ENCODE peak calls at places on chromosomes 4 and X, in five cellular contexts. E is tibial nerve, R is A549, O is stomach, Q is ovary. J is an unnamed sample.

GRCh38 chrX:48648299-48648698 is 35.3 kb upstream of the WAS start:
- DNase-seq in E (peak), R (no peak), O (peak), Q (peak), J (peak)

GRCh38 chrX:43878902-43879526 is 3.2 kb downstream of the MAOB start:
- DNase-seq in E (no peak), R (no peak), O (no peak), Q (no peak), J (no peak)

GRCh38 chr4:40258624-40259023 is 61.8 kb downstream of the RHOH start:
- DNase-seq in E (no peak), R (no peak), O (no peak), Q (no peak), J (no peak)

GRCh38 chrX:134181261-134181660 is 55.7 kb upstream of the CCDC160 start:
- DNase-seq in E (no peak), R (no peak), O (no peak), Q (no peak), J (no peak)

GRCh38 chr4:44927361-44928061 is 201.2 kb upstream of the GNPDA2 start:
- DNase-seq in E (no peak), R (peak), O (no peak), Q (no peak), J (no peak)

GRCh38 chrX:111010151-111010550 is 85.8 kb upstream of the PAK3 start:
- DNase-seq in E (no peak), R (no peak), O (no peak), Q (no peak), J (no peak)

GRCh38 chr4:116598980-116599789 is 486.2 kb downstream of the TRAM1L1 start:
- DNase-seq in E (no peak), R (no peak), O (no peak), Q (no peak), J (no peak)

GRCh38 chrX:130343411-130343810 is 3.7 kb downstream of the SLC25A14 start:
- DNase-seq in E (no peak), R (no peak), O (no peak), Q (no peak), J (no peak)

GRCh38 chrX:18422886-18423285 is 2.5 kb upstream of the CDKL5 start:
- DNase-seq in E (no peak), R (no peak), O (no peak), Q (no peak), J (no peak)

GRCh38 chr4:148814030-148814429 is 371.8 kb upstream of the NR3C2 start:
- DNase-seq in E (no peak), R (no peak), O (peak), Q (no peak), J (no peak)

GRCh38 chr4:136036744-136037143 is 1495.5 kb downstream of the PCDH18 start:
- DNase-seq in E (no peak), R (no peak), O (no peak), Q (no peak), J (no peak)

GRCh38 chr4:81650871-81651270 is 179.2 kb upstream of the RASGEF1B start:
- DNase-seq in E (no peak), R (no peak), O (no peak), Q (no peak), J (no peak)

GRCh38 chrX:21657318-21658151 is 595 bp downstream of the KLHL34 start:
- DNase-seq in E (no peak), R (no peak), O (no peak), Q (no peak), J (no peak)

GRCh38 chr4:110586137-110586850 is 36.6 kb downstream of the PITX2 start:
- DNase-seq in E (no peak), R (peak), O (no peak), Q (no peak), J (no peak)

GRCh38 chr4:185966997-185967775 is 101.8 kb upstream of the TLR3 start:
- DNase-seq in E (no peak), R (no peak), O (no peak), Q (no peak), J (no peak)

GRCh38 chr4:150007512-150007911 is 70.7 kb upstream of the DCLK2 start:
- DNase-seq in E (no peak), R (no peak), O (no peak), Q (no peak), J (no peak)

GRCh38 chr4:3342182-3342854 is 49.5 kb downstream of the RGS12 start:
- DNase-seq in E (no peak), R (peak), O (no peak), Q (no peak), J (no peak)

GRCh38 chr4:53461244-53461643 is 83.8 kb downstream of the FIP1L1 start:
- DNase-seq in E (no peak), R (no peak), O (no peak), Q (no peak), J (no peak)

GRCh38 chr4:53463340-53463739 is 85.9 kb downstream of the FIP1L1 start:
- DNase-seq in E (no peak), R (no peak), O (no peak), Q (no peak), J (no peak)

GRCh38 chr4:53465291-53465690 is 87.8 kb downstream of the FIP1L1 start:
- DNase-seq in E (no peak), R (no peak), O (no peak), Q (no peak), J (no peak)

DNA sequence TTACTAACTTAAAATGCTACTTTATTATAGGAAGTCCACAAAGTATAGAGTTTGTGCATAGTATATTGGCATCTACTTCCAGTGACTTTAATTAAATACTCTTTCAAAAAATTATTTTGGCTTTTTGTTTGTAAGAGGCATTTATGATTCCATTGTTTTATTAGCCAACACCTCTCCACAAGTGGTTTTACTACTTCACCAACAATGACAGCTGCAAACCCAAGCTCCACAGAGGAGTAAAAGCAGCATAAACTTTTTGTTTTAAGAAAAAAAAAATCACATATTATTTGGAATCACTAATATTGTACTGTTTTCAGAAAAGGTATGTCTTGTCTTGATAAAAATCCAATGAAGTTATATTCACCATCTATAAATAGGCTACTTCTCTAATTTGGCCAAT is 88.5 kb downstream of the FIP1L1 start:
- DNase-seq in E (no peak), R (no peak), O (no peak), Q (no peak), J (no peak)
- TF ChIP-seq EP300 in E (no peak), R (no peak), O (no peak), Q (no peak), J (no peak)

DNA sequence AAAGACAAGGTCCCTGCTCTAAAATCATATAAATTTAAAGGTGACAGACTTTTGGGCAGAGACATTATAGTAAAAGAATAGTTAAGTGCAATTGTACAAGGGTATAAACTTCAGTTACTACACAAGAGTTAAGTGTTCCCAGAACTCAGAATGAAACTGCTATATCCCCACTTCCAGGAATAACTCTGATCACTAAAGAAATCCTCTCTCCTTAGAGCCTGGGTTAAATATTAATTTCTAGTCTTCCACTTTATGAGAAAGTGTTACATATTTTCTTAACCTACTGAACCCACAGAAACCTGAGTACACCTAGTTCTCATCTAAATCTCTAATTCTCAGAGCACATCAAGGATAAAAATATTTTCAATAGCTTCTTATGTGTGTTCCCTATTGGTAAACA is 99.1 kb upstream of the USP38 start:
- DNase-seq in E (no peak), R (no peak), O (no peak), Q (no peak), J (no peak)
- H3K27ac ChIP-seq in E (no peak), R (no peak), O (no peak), Q (no peak), J (peak)

GRCh38 chr4:104531390-104531789 is 36.7 kb upstream of the CXXC4 start:
- DNase-seq in E (no peak), R (no peak), O (no peak), Q (no peak), J (no peak)
- TF ChIP-seq CTCF in E (peak), R (no peak), O (no peak), Q (no peak), J (peak)

GRCh38 chr4:159035570-159035969 is 67.3 kb upstream of the RAPGEF2 start:
- DNase-seq in E (no peak), R (no peak), O (no peak), Q (no peak), J (no peak)
- TF ChIP-seq EP300 in E (no peak), R (no peak), O (no peak), Q (no peak), J (no peak)

DNA sequence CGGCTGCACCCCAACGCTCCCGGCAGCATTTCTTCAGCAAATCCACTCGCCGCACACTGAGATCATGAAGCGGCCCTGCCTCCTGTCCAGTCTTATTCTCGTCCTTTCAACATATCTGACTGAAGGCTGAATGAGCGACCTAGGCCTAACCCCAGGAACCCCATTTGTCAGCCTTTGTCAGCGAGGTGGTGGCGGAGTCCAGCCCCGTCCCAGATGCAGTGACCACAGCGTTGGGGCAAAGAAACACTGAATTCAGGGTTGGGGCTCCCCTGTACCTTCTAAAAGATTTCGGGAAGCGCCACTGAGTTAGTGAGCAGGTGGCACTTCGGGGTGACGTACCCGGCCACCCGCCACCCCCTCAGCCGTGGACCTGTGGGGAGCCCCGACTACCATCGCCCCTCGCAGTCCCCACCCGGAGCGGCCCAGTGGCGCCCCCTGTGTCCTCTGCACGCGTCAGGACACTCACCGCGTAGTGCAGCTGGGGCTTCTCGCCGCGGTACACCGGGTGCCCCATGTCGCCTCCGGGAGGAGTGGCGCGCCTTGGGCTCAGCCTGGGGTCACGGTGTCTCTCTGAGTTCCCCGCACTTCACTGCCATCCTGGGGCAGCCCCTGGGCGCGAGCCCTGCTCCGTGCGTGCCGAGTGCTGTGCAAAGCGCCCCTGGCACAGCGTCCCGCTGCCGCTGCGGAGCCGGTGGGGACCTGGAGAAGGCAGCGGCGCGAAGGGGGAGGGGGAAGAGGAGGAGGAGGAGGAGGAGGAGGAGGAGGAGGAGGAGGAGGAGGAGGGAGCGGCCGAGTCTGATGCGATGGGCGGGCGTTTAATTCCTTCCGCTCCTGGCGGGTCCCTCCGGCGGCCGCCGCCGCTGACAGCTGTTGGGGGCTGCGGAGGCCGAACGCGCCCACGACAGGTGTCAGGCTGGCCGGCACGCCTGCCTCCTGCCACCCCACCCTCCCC is 134.1 kb downstream of the AMELX start:
- DNase-seq in E (peak), R (no peak), O (peak), Q (peak), J (peak)
- H3K27ac ChIP-seq in E (peak), R (no peak), O (peak), Q (peak), J (peak)

DNA sequence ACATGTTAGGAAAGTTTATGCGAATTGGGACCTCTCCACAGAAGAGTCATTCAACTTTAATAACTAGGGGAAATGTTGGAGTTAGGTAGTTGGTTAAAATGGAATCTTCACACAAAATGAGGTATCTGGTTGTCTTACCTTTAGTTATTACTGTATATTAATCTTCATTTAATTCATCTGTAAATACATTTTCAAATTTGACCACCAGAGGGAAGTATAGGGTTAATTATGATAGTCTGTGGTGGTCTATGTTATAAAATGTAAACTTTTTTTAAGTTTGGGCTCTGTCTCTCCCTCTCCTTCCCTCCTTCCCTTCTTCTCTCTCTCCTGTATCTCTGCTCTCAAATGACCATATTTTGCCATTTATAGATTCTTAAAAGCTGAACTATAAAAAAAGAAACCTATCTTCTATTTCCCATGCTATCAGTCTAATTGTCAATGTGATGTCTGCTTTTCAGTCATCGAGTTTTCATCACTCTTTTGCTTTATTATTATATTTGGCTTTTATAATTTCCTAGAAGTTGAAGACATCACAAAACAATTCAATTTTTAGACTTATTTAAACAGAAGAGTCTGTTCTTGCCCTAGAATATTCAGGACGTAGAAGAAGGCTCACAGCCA is 49.8 kb downstream of the TMEM144 start:
- DNase-seq in E (no peak), R (no peak), O (no peak), Q (no peak), J (no peak)
- TF ChIP-seq CTCF in E (peak), R (peak), O (peak), Q (no peak), J (no peak)

DNA sequence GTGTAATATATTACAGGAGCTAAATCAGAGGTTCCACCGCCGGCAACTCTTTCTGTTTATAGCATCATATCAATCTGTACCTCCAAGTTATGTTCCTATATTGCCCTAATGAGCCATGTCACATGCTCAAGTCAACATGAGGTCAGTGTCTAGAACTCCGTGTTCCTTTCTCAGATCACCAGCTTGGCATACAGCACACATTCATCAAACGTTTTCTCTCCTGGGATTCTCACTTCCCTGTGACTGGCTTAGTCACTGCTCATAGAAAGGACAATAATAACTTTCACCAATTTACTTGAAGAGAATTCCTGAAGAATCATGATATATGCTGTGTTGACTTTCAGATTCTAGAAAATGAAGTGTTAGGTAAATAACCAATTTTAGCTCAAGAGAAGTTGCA is 531.9 kb upstream of the SPANXN1 start:
- DNase-seq in E (no peak), R (no peak), O (no peak), Q (no peak), J (no peak)
- TF ChIP-seq EP300 in E (peak), R (no peak), O (no peak), Q (no peak), J (no peak)

GRCh38 chr4:38842998-38843397 is 13.6 kb downstream of the TLR6 start:
- DNase-seq in E (no peak), R (no peak), O (no peak), Q (no peak), J (no peak)
- H3K27ac ChIP-seq in E (no peak), R (no peak), O (no peak), Q (no peak), J (no peak)

DNA sequence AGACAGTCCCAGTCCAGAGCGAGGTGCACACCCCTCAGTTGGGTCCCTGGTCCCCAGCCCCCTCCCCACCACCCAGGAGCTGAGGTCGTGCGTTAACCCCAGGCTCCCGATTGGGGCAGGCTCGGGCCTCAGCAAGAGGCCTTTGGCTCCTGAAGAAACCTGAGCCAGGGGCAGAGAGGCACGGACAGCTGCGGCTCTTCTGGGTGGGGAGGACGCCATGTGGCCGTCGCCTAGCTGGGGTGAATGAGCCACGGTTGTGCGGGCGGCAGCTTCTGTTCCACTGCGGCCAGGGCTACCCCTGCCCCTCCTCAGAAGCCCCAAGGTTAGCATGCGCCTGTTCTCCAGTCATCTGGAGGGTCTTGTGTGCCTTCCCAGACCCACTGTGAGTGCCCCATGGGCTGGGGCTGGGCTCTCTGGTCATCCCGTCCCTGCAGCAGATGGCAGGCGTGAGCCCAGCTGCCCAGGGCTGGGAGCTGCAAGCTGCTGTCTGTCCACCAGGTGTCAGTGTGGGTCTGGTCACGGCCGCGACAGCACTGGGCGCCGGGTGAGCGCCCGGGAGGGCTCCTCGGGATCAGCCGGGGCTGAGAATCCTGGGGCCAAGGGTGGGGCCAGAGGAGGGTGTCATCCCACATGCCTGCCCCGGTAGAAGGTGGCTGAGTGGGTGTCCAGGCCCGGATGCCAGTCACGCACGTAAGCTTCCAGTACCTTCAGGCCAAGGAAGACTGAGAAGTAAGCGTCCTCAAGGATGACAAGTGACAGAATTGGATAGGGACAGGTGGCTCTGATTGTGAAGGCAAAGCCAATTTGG is 21.9 kb downstream of the ATP2B3 start:
- DNase-seq in E (peak), R (peak), O (peak), Q (peak), J (peak)
- TF ChIP-seq CTCF in E (peak), R (peak), O (peak), Q (peak), J (peak)

J was measured in transverse colon.